ENCODE peak calls at places on chromosome 6, in six cellular contexts. Z, N, C, X, K and I are unnamed samples.

GRCh38 chr6:77740380-77740779 is 87.5 kb downstream of the MEI4 start:
- DNase-seq in C (no peak), K (peak; percentile 3), N (peak; percentile 3), Z (peak; percentile 37), X (no peak), I (no peak)

GRCh38 chr6:84464471-84464870 is 237.0 kb upstream of the CEP162 start:
- DNase-seq in K (no peak), C (no peak), Z (no peak), X (no peak), N (no peak), I (no peak)

GRCh38 chr6:91575032-91575431 is 988.2 kb upstream of the MAP3K7 start:
- DNase-seq in X (no peak), C (no peak), N (no peak), Z (no peak), K (peak; percentile 11), I (no peak)

GRCh38 chr6:28209753-28210535 is 15.1 kb upstream of the ZSCAN9 start:
- DNase-seq in X (no peak), C (no peak), Z (no peak), K (no peak), N (no peak), I (no peak)

GRCh38 chr6:33609444-33610034 is 11.6 kb upstream of the ITPR3 start:
- DNase-seq in X (no peak), C (peak; percentile 85), K (peak; percentile 88), Z (no peak), N (no peak), I (no peak)

GRCh38 chr6:137657351-137657911 is 163.2 kb upstream of the OLIG3 start:
- DNase-seq in C (no peak), N (no peak), K (no peak), Z (no peak), X (no peak), I (no peak)

GRCh38 chr6:19757036-19757435 is 80.1 kb upstream of the ID4 start:
- DNase-seq in C (no peak), Z (no peak), X (no peak), K (peak; percentile 69), N (peak; percentile 24), I (no peak)

GRCh38 chr6:161151059-161151645 is 122.7 kb downstream of the AGPAT4 start:
- DNase-seq in Z (no peak), C (no peak), N (no peak), K (no peak), X (no peak), I (no peak)

GRCh38 chr6:35025241-35026188 is 115.6 kb downstream of the TCP11 start:
- DNase-seq in X (no peak), Z (peak; percentile 24), C (no peak), K (no peak), N (peak; percentile 52), I (no peak)

GRCh38 chr6:14121936-14122344 is 4.4 kb downstream of the CD83 start:
- DNase-seq in K (no peak), Z (no peak), X (no peak), N (no peak), C (no peak), I (no peak)

GRCh38 chr6:106750146-106750900 is 120.9 kb downstream of the QRSL1 start:
- DNase-seq in X (no peak), N (no peak), K (no peak), Z (no peak), C (no peak), I (no peak)

GRCh38 chr6:152272486-152272885 is 364.7 kb downstream of the SYNE1 start:
- DNase-seq in N (no peak), Z (no peak), X (no peak), C (no peak), K (peak; percentile 61), I (no peak)

GRCh38 chr6:152271681-152272464 is 365.3 kb downstream of the SYNE1 start:
- DNase-seq in K (peak; percentile 92), X (no peak), N (no peak), Z (no peak), C (no peak), I (no peak)

GRCh38 chr6:152268846-152269442 is 368.2 kb downstream of the SYNE1 start:
- DNase-seq in N (no peak), K (peak; percentile 20), Z (no peak), X (no peak), C (no peak), I (no peak)

GRCh38 chr6:152267967-152268845 is 369.0 kb downstream of the SYNE1 start:
- DNase-seq in Z (peak; percentile 16), K (no peak), C (no peak), N (peak; percentile 74), X (no peak), I (no peak)

DNA sequence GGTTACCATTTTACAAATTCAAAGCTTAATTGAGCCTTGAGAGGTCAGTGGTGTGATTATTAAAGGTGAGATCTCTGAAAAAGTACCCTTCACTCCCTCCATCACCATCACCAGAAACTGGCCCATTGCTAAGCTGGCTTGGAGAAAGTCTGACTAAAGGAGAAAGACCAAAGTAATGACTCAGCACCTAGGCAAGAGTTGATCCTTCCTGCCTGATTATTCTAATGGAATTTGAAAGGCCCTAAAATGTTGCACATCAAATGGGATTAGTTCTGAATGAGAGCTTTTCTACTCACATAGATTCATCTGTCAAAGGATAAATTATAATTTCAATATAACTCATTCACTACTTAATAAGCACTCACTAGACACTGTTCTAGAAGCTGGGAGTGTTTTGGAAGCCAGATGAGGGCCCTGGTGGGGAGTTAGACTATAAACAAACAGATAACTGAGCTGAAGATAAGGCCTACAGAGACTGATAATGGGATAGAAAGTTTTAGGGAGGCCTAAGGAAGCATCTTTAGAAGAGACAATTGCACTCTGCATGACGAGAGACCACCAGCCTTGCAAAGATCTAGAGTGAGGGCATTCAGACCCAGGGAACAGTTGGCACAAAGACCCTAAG is 366.7 kb downstream of the SYNE1 start:
- DNase-seq in Z (no peak), K (peak; percentile 78), X (no peak), C (no peak), N (no peak), I (no peak)
- H3K36me3 ChIP-seq in Z (no peaks in the 10 kb centered on the region), K (peaks cover 1% of the 10 kb centered on the region), X (peaks cover 82% of the 10 kb centered on the region), C (peaks cover 2% of the 10 kb centered on the region), N (no peaks in the 10 kb centered on the region), I (no peaks in the 10 kb centered on the region)

GRCh38 chr6:3664641-3665041 is 86.9 kb downstream of the PXDC1 start:
- DNase-seq in C (no peak), Z (no peak), K (peak; percentile 3), X (no peak), N (peak; percentile 6), I (no peak)
- H3K27ac ChIP-seq in C (no peak overlapping the region), Z (no peak overlapping the region), K (no peak overlapping the region), X (no peak overlapping the region), N (no peak overlapping the region), I (no peak overlapping the region)

GRCh38 chr6:41565701-41566100 is 19.5 kb downstream of the FOXP4 start:
- DNase-seq in C (no peak), N (no peak), Z (no peak), K (no peak), X (no peak), I (no peak)

GRCh38 chr6:41563060-41563776 is 17.0 kb downstream of the FOXP4 start:
- DNase-seq in N (no peak), K (no peak), X (no peak), Z (no peak), C (no peak), I (peak; percentile 90)

GRCh38 chr6:41562633-41562975 is 16.4 kb downstream of the FOXP4 start:
- DNase-seq in K (no peak), Z (no peak), N (peak; percentile 65), X (no peak), C (no peak), I (no peak)

GRCh38 chr6:41566961-41567360 is 20.8 kb downstream of the FOXP4 start:
- DNase-seq in K (no peak), C (no peak), Z (no peak), X (no peak), N (no peak), I (no peak)

GRCh38 chr6:41564448-41565142 is 18.4 kb downstream of the FOXP4 start:
- DNase-seq in X (no peak), K (no peak), C (no peak), N (no peak), Z (no peak), I (no peak)
- H3K4me3 ChIP-seq in X (no peak overlapping the region), K (no peak overlapping the region), C (no peak overlapping the region), N (no peak overlapping the region), Z (no peak overlapping the region), I (no peak overlapping the region)

GRCh38 chr6:4057036-4057435 is 21.9 kb downstream of the FAM217A start:
- DNase-seq in X (no peak), Z (no peak), C (no peak), K (no peak), N (no peak), I (no peak)

GRCh38 chr6:4055420-4056041 is 23.4 kb downstream of the FAM217A start:
- DNase-seq in C (no peak), X (no peak), K (peak; percentile 77), N (no peak), Z (peak; percentile 67), I (no peak)

GRCh38 chr6:4059115-4059777 is 19.7 kb downstream of the FAM217A start:
- DNase-seq in N (no peak), K (peak; percentile 88), C (no peak), Z (peak; percentile 17), X (peak; percentile 46), I (no peak)
- H3K36me3 ChIP-seq in N (peaks cover 74% of the 10 kb centered on the region), K (peaks cover 9% of the 10 kb centered on the region), C (peaks cover 3% of the 10 kb centered on the region), Z (peaks cover 6% of the 10 kb centered on the region), X (peaks cover 91% of the 10 kb centered on the region), I (peaks cover 7% of the 10 kb centered on the region)

GRCh38 chr6:11363881-11364576 is 131.6 kb upstream of the NEDD9 start:
- DNase-seq in C (no peak), K (no peak), X (no peak), N (no peak), Z (no peak), I (no peak)

GRCh38 chr6:11362481-11363018 is 130.1 kb upstream of the NEDD9 start:
- DNase-seq in Z (no peak), X (no peak), C (no peak), K (no peak), N (no peak), I (no peak)

GRCh38 chr6:11366934-11367637 is 134.6 kb upstream of the NEDD9 start:
- DNase-seq in N (peak; percentile 13), K (peak; percentile 71), X (no peak), Z (no peak), C (no peak), I (no peak)

GRCh38 chr6:11366183-11366933 is 133.9 kb upstream of the NEDD9 start:
- DNase-seq in N (no peak), C (no peak), Z (no peak), X (peak; percentile 46), K (no peak), I (no peak)

GRCh38 chr6:11364971-11365397 is 132.5 kb upstream of the NEDD9 start:
- DNase-seq in X (no peak), N (no peak), K (peak; percentile 56), C (no peak), Z (no peak), I (no peak)
- H3K27ac ChIP-seq in X (no peak overlapping the region), N (no peak overlapping the region), K (no peak overlapping the region), C (peak overlapping the region; percentile 72), Z (peak overlapping the region; percentile 81), I (peak overlapping the region; percentile 87)

GRCh38 chr6:150969901-150970300 is 104.4 kb downstream of the MTHFD1L start:
- DNase-seq in C (no peak), X (no peak), Z (no peak), N (no peak), K (no peak), I (no peak)
- H3K4me3 ChIP-seq in C (no peak overlapping the region), X (no peak overlapping the region), Z (no peak overlapping the region), N (no peak overlapping the region), K (no peak overlapping the region), I (no peak overlapping the region)

GRCh38 chr6:160082627-160083026 is 39.0 kb upstream of the SLC22A1 start:
- DNase-seq in Z (no peak), C (no peak), N (no peak), K (no peak), X (no peak), I (peak; percentile 76)
- H3K36me3 ChIP-seq in Z (peaks cover 23% of the 10 kb centered on the region), C (no peaks in the 10 kb centered on the region), N (peaks cover 45% of the 10 kb centered on the region), K (peaks cover 34% of the 10 kb centered on the region), X (peaks cover 93% of the 10 kb centered on the region), I (peaks cover 8% of the 10 kb centered on the region)